ENCODE peak calls at places on chromosomes 12 and 14, in eight cellular contexts. U is germinal center; G is activated T-cell treated with anti-CD3 and anti-CD28 coated beads, Interleukin-2, amount 50 U/mL, for 1 hour; V is Calu3; W is amniotic stem cell; T is GM23248; C is HT1080; J is naive thymus-derived CD4-positive, alpha-beta T cell. K is an unnamed sample.

GRCh38 chr12:59780605-59781135 is 184.8 kb downstream of the SLC16A7 start:
- DNase-seq in V (peak), T (peak), C (peak), J (no peak), U (no peak), W (no peak), G (no peak), K (peak)

GRCh38 chr12:106994579-106995220 is 7.8 kb upstream of the MTERF2 start:
- DNase-seq in W (no peak), T (peak), G (no peak), J (no peak), U (no peak), C (no peak), V (no peak), K (peak)

GRCh38 chr14:37329189-37330001 is 131.7 kb downstream of the MIPOL1 start:
- DNase-seq in U (no peak), G (no peak), T (no peak), J (no peak), W (no peak), V (no peak), C (no peak), K (peak)

GRCh38 chr14:35534884-35535793 is 1.2 kb downstream of the INSM2 start:
- DNase-seq in W (peak), U (peak), G (peak), C (peak), T (peak), V (peak), J (peak), K (no peak)

GRCh38 chr12:4273651-4274395 is at the start of gene CCND2:
- DNase-seq in G (peak), U (peak), C (peak), V (peak), W (no peak), J (peak), T (peak), K (no peak)

GRCh38 chr14:68306934-68307758 is 485.7 kb downstream of the ZFP36L1 start:
- DNase-seq in U (no peak), G (no peak), C (no peak), V (peak), T (peak), W (no peak), J (no peak), K (peak)

GRCh38 chr12:18204053-18204452 is 57.3 kb upstream of the PIK3C2G start:
- DNase-seq in U (no peak), J (no peak), C (no peak), W (no peak), T (no peak), V (no peak), G (no peak), K (peak)

GRCh38 chr12:5377997-5378596 is 53.8 kb upstream of the NTF3 start:
- DNase-seq in J (no peak), T (no peak), C (no peak), V (no peak), W (no peak), U (no peak), G (no peak), K (peak)

GRCh38 chr12:26845984-26846383 is 13.0 kb upstream of the ITPR2 start:
- DNase-seq in V (no peak), G (no peak), T (peak), J (no peak), C (no peak), W (peak), U (peak), K (no peak)

GRCh38 chr12:39124768-39125167 is 219.4 kb upstream of the CPNE8 start:
- DNase-seq in C (no peak), W (no peak), U (no peak), T (no peak), G (no peak), J (no peak), V (no peak), K (no peak)

GRCh38 chr14:75022655-75023054 is 19.9 kb downstream of the EIF2B2 start:
- DNase-seq in U (no peak), C (peak), G (no peak), T (peak), V (peak), J (no peak), W (no peak), K (peak)

K was measured in HT-29.